ENCODE peak calls at places on chromosomes 1 and 21, in four cellular contexts. S is GM12878, V is HL-60, O is K562. F is an unnamed sample.

GRCh38 chr1:209349372-209350324 is 233.9 kb upstream of the CAMK1G start:
- DNase-seq in V (no peak), O (no peak), S (no peak), F (no peak)

GRCh38 chr1:27954186-27954585 is 5.6 kb upstream of the XKR8 start:
- DNase-seq in O (no peak), V (no peak), S (no peak), F (no peak)

GRCh38 chr21:21196087-21196486 is 197.9 kb downstream of the NCAM2 start:
- DNase-seq in V (no peak), O (peak), S (no peak), F (no peak)

GRCh38 chr21:45162809-45163208 is 88.4 kb downstream of the ADARB1 start:
- DNase-seq in S (no peak), O (no peak), V (no peak), F (no peak)

GRCh38 chr1:19222979-19223824 is 13.1 kb upstream of the UBR4 start:
- DNase-seq in V (no peak), O (no peak), S (no peak), F (no peak)

GRCh38 chr1:222416001-222416791 is 131.7 kb downstream of the HHIPL2 start:
- DNase-seq in S (no peak), V (no peak), O (no peak), F (no peak)

GRCh38 chr21:43282358-43283120 is 113.7 kb downstream of the CRYAA start:
- DNase-seq in V (no peak), S (no peak), O (no peak), F (no peak)

GRCh38 chr1:218171302-218171893 is 113.7 kb upstream of the RRP15 start:
- DNase-seq in S (no peak), V (no peak), O (peak), F (no peak)

GRCh38 chr1:236524142-236524891 is 535 bp downstream of the LGALS8 start:
- DNase-seq in S (peak), O (peak), V (peak), F (peak)

GRCh38 chr1:56617141-56617540 is 28.0 kb upstream of the PRKAA2 start:
- DNase-seq in V (no peak), O (no peak), S (no peak), F (no peak)

GRCh38 chr1:23964790-23965740 is 5.4 kb downstream of the PNRC2 start:
- DNase-seq in O (no peak), S (no peak), V (no peak), F (no peak)

GRCh38 chr1:26016258-26016943 is 5.2 kb upstream of the EXTL1 start:
- DNase-seq in O (no peak), S (no peak), V (peak), F (no peak)

GRCh38 chr1:170776147-170776734 is 112.3 kb downstream of the PRRX1 start:
- DNase-seq in S (no peak), V (no peak), O (no peak), F (no peak)

GRCh38 chr1:188872376-188872775 is 1605.3 kb downstream of the BRINP3 start:
- DNase-seq in O (no peak), S (no peak), V (no peak), F (no peak)

GRCh38 chr1:24250224-24250623 is 63.1 kb upstream of the IFNLR1 start:
- DNase-seq in S (no peak), O (no peak), V (no peak), F (no peak)

GRCh38 chr1:83769594-83770321 is 229.2 kb downstream of the TTLL7 start:
- DNase-seq in V (no peak), S (no peak), O (no peak), F (no peak)

GRCh38 chr1:83770322-83770661 is 228.6 kb downstream of the TTLL7 start:
- DNase-seq in O (no peak), S (no peak), V (no peak), F (no peak)

GRCh38 chr1:83769072-83769471 is 229.9 kb downstream of the TTLL7 start:
- DNase-seq in O (no peak), V (no peak), S (no peak), F (no peak)

GRCh38 chr1:83775977-83776603 is 222.8 kb downstream of the TTLL7 start:
- DNase-seq in V (no peak), O (no peak), S (no peak), F (no peak)

GRCh38 chr1:83773059-83773458 is 225.9 kb downstream of the TTLL7 start:
- DNase-seq in V (no peak), S (no peak), O (no peak), F (no peak)
- TF ChIP-seq SPI1 in V (no peak), S (no peak), O (no peak), F (no peak)

GRCh38 chr1:164699815-164700491 is 141.0 kb downstream of the PBX1 start:
- DNase-seq in S (no peak), O (no peak), V (no peak), F (no peak)
- TF ChIP-seq POLR2AphosphoS5 in S (no peak), O (no peak), V (no peak), F (no peak)

GRCh38 chr1:55046871-55047270 is 7.5 kb downstream of the PCSK9 start:
- DNase-seq in S (no peak), V (no peak), O (no peak), F (no peak)
- TF ChIP-seq SPI1 in S (no peak), V (no peak), O (no peak), F (no peak)

GRCh38 chr1:12356004-12356890 is 126.4 kb downstream of the VPS13D start:
- DNase-seq in S (no peak), O (no peak), V (no peak), F (no peak)

GRCh38 chr1:12353981-12354380 is 124.2 kb downstream of the VPS13D start:
- DNase-seq in S (no peak), V (no peak), O (no peak), F (no peak)

GRCh38 chr1:12358499-12358898 is 128.7 kb downstream of the VPS13D start:
- DNase-seq in O (no peak), S (no peak), V (no peak), F (no peak)

DNA sequence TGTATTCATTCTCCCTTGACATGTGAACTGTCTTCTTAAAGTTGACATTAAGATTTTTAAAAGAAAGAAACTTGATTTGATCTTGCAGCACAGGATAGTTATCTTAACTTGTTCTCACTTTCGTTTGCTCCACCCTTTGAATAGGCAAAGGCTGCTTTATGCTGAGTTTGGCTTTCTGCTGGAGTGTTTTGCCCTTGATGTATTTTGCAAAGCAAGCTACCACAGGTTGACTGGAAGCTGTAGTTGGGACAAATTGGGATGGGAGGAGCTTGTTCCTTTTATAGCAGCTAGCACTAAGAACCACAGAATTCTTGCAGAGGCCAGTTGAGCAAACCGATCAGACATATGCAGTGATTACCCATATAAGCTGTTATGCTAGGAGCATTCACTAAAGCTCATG is 129.9 kb downstream of the VPS13D start:
- DNase-seq in S (no peak), O (no peak), V (no peak), F (no peak)
- TF ChIP-seq POLR2AphosphoS5 in S (no peak), O (no peak), V (no peak), F (no peak)

DNA sequence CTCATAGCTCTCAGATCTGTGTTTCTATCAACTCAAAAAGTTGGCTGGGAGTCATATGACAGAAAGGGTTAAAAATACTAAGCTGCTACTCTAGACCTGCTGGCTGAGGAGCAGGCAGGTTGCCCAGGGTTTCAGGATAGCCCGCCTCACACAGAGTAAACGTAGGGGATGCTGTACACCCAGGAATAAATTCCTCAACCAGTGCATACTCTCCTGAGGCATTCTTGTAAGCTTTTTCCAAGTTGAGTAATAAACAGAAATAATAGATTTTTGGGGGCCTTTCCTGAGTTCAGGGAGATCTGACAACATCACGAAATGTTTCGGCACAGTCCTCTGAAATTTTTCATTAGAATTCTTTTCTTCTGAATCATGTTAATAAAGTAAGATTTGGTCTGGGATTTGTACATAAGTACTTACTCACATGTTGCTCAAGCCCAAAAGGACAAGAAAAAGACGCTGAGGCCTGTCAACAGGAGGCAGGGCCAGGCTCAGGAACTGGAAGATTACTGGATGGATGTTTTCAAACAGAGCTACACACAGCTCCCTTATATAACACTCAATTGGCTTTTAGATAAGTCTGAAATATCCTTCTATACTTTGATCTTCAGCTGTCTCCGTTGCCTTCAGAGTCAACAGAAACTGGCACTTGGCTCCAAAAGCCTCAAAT is 41.0 kb downstream of the TGFBR3 start:
- DNase-seq in O (no peak), V (no peak), S (no peak), F (no peak)
- TF ChIP-seq SPI1 in O (no peak), V (no peak), S (no peak), F (no peak)

F was measured in GM12891.